ENCODE peak calls at places on chromosomes 12 and 14, in eight cellular contexts. H is activated T-cell treated with anti-CD3 and anti-CD28 coated beads for 1 hour; I is naive thymus-derived CD8-positive, alpha-beta T cell; P is NCI-H187; J is T-helper 2 cell; V is AG08395; N is CD8-positive, alpha-beta memory T cell; Q is ACHN. T is an unnamed sample.

GRCh38 chr12:109827566-109828550 is 5.3 kb downstream of the TRPV4 start:
- DNase-seq in H (no peak), I (no peak), N (no peak), V (no peak), J (no peak), P (no peak), Q (no peak), T (no peak)

GRCh38 chr14:24858052-24858451 is 191.9 kb downstream of the STXBP6 start:
- DNase-seq in I (no peak), P (no peak), J (no peak), V (no peak), N (no peak), Q (no peak), H (no peak), T (no peak)

GRCh38 chr12:99020871-99021270 is 375.8 kb downstream of the APAF1 start:
- DNase-seq in V (no peak), H (no peak), Q (no peak), N (no peak), P (no peak), J (no peak), I (no peak), T (no peak)

GRCh38 chr12:111066744-111067437 is 146.5 kb upstream of the MYL2 start:
- DNase-seq in H (no peak), J (no peak), V (no peak), P (no peak), Q (no peak), N (no peak), I (no peak), T (no peak)

GRCh38 chr14:97401714-97402113 is 604.5 kb downstream of the VRK1 start:
- DNase-seq in H (no peak), J (no peak), P (no peak), I (no peak), Q (no peak), V (no peak), N (no peak), T (no peak)

GRCh38 chr14:105685003-105685402 is 158.6 kb downstream of the TMEM121 start:
- DNase-seq in J (no peak), V (no peak), Q (no peak), I (peak; percentile 32), N (no peak), H (no peak), P (no peak), T (no peak)

GRCh38 chr12:32586390-32586789 is 92.7 kb upstream of the DNM1L start:
- DNase-seq in N (no peak), P (no peak), J (no peak), V (peak; percentile 29), H (no peak), Q (peak; percentile 32), I (no peak), T (peak; percentile 25)

GRCh38 chr12:82931349-82932116 is 244.8 kb downstream of the TMTC2 start:
- DNase-seq in Q (no peak), H (no peak), I (no peak), J (no peak), N (no peak), V (no peak), P (no peak), T (no peak)

GRCh38 chr12:120687570-120688289 is 781 bp downstream of the MLEC start:
- DNase-seq in N (no peak), Q (peak; percentile 40), H (peak; percentile 17), V (peak; percentile 18), P (no peak), I (no peak), J (peak; percentile 20), T (no peak)